ENCODE peak calls at places on chromosome 6, in ten cellular contexts. G, S, C, A, O, W, D, I, Y and T are unnamed samples.

GRCh38 chr6:71410164-71410566 is 121.6 kb downstream of the OGFRL1 start:
- DNase-seq in G (no peak), S (no peak), C (no peak), A (no peak), O (no peak), W (no peak), D (no peak), I (no peak), Y (no peak), T (no peak)

GRCh38 chr6:75331134-75331533 is 46.5 kb upstream of the TMEM30A start:
- DNase-seq in G (no peak), S (no peak), C (no peak), A (no peak), O (no peak), W (no peak), D (no peak), I (no peak), Y (no peak), T (no peak)

GRCh38 chr6:87730310-87730709 is 28.3 kb upstream of the AKIRIN2 start:
- DNase-seq in G (no peak), S (no peak), C (no peak), A (no peak), O (peak), W (peak), D (no peak), I (no peak), Y (no peak), T (no peak)

GRCh38 chr6:42714098-42714761 is 8.2 kb downstream of the PRPH2 start:
- DNase-seq in G (no peak), S (no peak), C (no peak), A (no peak), O (no peak), W (no peak), D (no peak), I (no peak), Y (no peak), T (no peak)

GRCh38 chr6:128131566-128131965 is 230.7 kb upstream of the THEMIS start:
- DNase-seq in G (no peak), S (no peak), C (no peak), A (no peak), O (no peak), W (no peak), D (no peak), I (no peak), Y (no peak), T (no peak)

GRCh38 chr6:14930366-14930989 is 315.4 kb upstream of the JARID2 start:
- DNase-seq in G (no peak), S (no peak), C (no peak), A (no peak), O (peak), W (no peak), D (no peak), I (no peak), Y (no peak), T (no peak)

GRCh38 chr6:105326216-105326615 is 76.7 kb downstream of the PREP start:
- DNase-seq in G (no peak), S (no peak), C (no peak), A (no peak), O (peak), W (peak), D (no peak), I (peak), Y (no peak), T (no peak)

GRCh38 chr6:127195833-127196232 is 70.8 kb upstream of the RNF146 start:
- DNase-seq in G (no peak), S (no peak), C (no peak), A (no peak), O (no peak), W (no peak), D (no peak), I (no peak), Y (no peak), T (no peak)

GRCh38 chr6:37638414-37639079 is 59.1 kb downstream of the MDGA1 start:
- DNase-seq in G (no peak), S (no peak), C (no peak), A (no peak), O (no peak), W (no peak), D (no peak), I (no peak), Y (no peak), T (no peak)

GRCh38 chr6:158799051-158799792 is 19.9 kb downstream of the EZR start:
- DNase-seq in G (no peak), S (no peak), C (no peak), A (no peak), O (peak), W (peak), D (no peak), I (peak), Y (no peak), T (no peak)

GRCh38 chr6:88636871-88637270 is 326.5 kb downstream of the RNGTT start:
- DNase-seq in G (no peak), S (no peak), C (no peak), A (no peak), O (no peak), W (no peak), D (no peak), I (no peak), Y (no peak), T (no peak)

GRCh38 chr6:50713977-50714486 is 706 bp downstream of the TFAP2D start:
- DNase-seq in G (no peak), S (no peak), C (no peak), A (no peak), O (no peak), W (no peak), D (no peak), I (no peak), Y (no peak), T (no peak)

GRCh38 chr6:43927525-43928210 is 157.7 kb downstream of the VEGFA start:
- DNase-seq in G (no peak), S (no peak), C (no peak), A (no peak), O (peak), W (no peak), D (peak), I (no peak), Y (no peak), T (peak)

GRCh38 chr6:162343196-162343901 is 384.2 kb downstream of the PRKN start:
- DNase-seq in G (no peak), S (no peak), C (no peak), A (no peak), O (no peak), W (no peak), D (no peak), I (no peak), Y (no peak), T (no peak)

GRCh38 chr6:50098306-50098705 is 48.6 kb upstream of the DEFB112 start:
- DNase-seq in G (no peak), S (no peak), C (no peak), A (no peak), O (no peak), W (no peak), D (no peak), I (no peak), Y (no peak), T (no peak)

GRCh38 chr6:16276991-16277981 is 38.9 kb downstream of the GMPR start:
- DNase-seq in G (no peak), S (peak), C (no peak), A (no peak), O (peak), W (peak), D (peak), I (no peak), Y (no peak), T (no peak)

GRCh38 chr6:155311076-155311475 is 3.2 kb downstream of the TFB1M start:
- DNase-seq in G (no peak), S (no peak), C (no peak), A (no peak), O (no peak), W (no peak), D (no peak), I (no peak), Y (no peak), T (no peak)